ENCODE peak calls at places on chromosomes 5 and 9, in ten cellular contexts. M is endothelial cell, Q is breast epithelium, I is Peyer's patch, S is fibroblast of pulmonary artery, N is brain microvascular endothelial cell, J is cardiac fibroblast, Z is mucosa of descending colon, X is progenitor cell of endocrine pancreas, P is GM12878. C is an unnamed sample.

GRCh38 chr5:176899296-176899891 is at the start of gene HK3:
- DNase-seq in M (no peak), Q (no peak), I (no peak), S (no peak), N (no peak), J (no peak), Z (peak), X (no peak), P (no peak), C (no peak)

GRCh38 chr9:118991366-118992285 is 377.6 kb downstream of the BRINP1 start:
- DNase-seq in M (no peak), Q (no peak), I (no peak), S (no peak), N (no peak), J (no peak), Z (no peak), X (no peak), P (no peak), C (no peak)

GRCh38 chr9:130451509-130452388 is 7.0 kb downstream of the ASS1 start:
- DNase-seq in M (peak), Q (peak), I (peak), S (peak), N (peak), J (peak), Z (peak), X (no peak), P (no peak), C (no peak)

GRCh38 chr9:98369066-98369425 is 113.6 kb upstream of the TBC1D2 start:
- DNase-seq in M (no peak), Q (no peak), I (no peak), S (no peak), N (no peak), J (no peak), Z (no peak), X (no peak), P (no peak), C (no peak)

GRCh38 chr9:96048116-96048953 is 172.8 kb downstream of the ERCC6L2 start:
- DNase-seq in M (no peak), Q (no peak), I (no peak), S (peak), N (no peak), J (peak), Z (no peak), X (peak), P (no peak), C (no peak)

GRCh38 chr5:122933926-122934325 is 88.5 kb downstream of the SNX24 start:
- DNase-seq in M (no peak), Q (no peak), I (no peak), S (no peak), N (no peak), J (no peak), Z (no peak), X (no peak), P (no peak), C (no peak)

GRCh38 chr5:129972774-129973173 is 68.5 kb downstream of the CHSY3 start:
- DNase-seq in M (no peak), Q (no peak), I (no peak), S (no peak), N (no peak), J (no peak), Z (no peak), X (no peak), P (no peak), C (no peak)

GRCh38 chr9:91421022-91421765 is 2.4 kb downstream of the NFIL3 start:
- DNase-seq in M (peak), Q (no peak), I (peak), S (peak), N (peak), J (peak), Z (peak), X (peak), P (no peak), C (no peak)

GRCh38 chr5:139394123-139394653 is 716 bp downstream of the PROB1 start:
- DNase-seq in M (peak), Q (no peak), I (no peak), S (no peak), N (no peak), J (peak), Z (peak), X (peak), P (no peak), C (no peak)

GRCh38 chr5:13505326-13505725 is 439.2 kb downstream of the DNAH5 start:
- DNase-seq in M (no peak), Q (no peak), I (no peak), S (no peak), N (no peak), J (no peak), Z (no peak), X (no peak), P (no peak), C (no peak)

GRCh38 chr9:35910613-35911488 is 1.6 kb downstream of the SPAAR start:
- DNase-seq in M (peak), Q (no peak), I (peak), S (peak), N (peak), J (peak), Z (peak), X (no peak), P (no peak), C (no peak)

GRCh38 chr5:39257554-39257953 is 38.2 kb upstream of the FYB1 start:
- DNase-seq in M (no peak), Q (no peak), I (no peak), S (no peak), N (no peak), J (no peak), Z (no peak), X (no peak), P (no peak), C (no peak)

GRCh38 chr5:165196961-165197360 is 1691.5 kb downstream of the MAT2B start:
- DNase-seq in M (no peak), Q (no peak), I (no peak), S (no peak), N (no peak), J (no peak), Z (no peak), X (no peak), P (no peak), C (no peak)

GRCh38 chr5:151724360-151724759 is 34.1 kb downstream of the ATOX1 start:
- DNase-seq in M (no peak), Q (no peak), I (no peak), S (no peak), N (no peak), J (no peak), Z (no peak), X (no peak), P (no peak), C (no peak)

GRCh38 chr5:74414228-74414627 is 226.3 kb downstream of the ENC1 start:
- DNase-seq in M (no peak), Q (no peak), I (no peak), S (no peak), N (no peak), J (no peak), Z (no peak), X (no peak), P (no peak), C (no peak)

GRCh38 chr5:110909950-110910349 is 161.6 kb upstream of the TSLP start:
- DNase-seq in M (no peak), Q (no peak), I (no peak), S (peak), N (no peak), J (peak), Z (no peak), X (no peak), P (no peak), C (no peak)

GRCh38 chr5:24226492-24226891 is 418.3 kb downstream of the CDH10 start:
- DNase-seq in M (no peak), Q (no peak), I (no peak), S (peak), N (no peak), J (peak), Z (peak), X (no peak), P (no peak), C (no peak)

GRCh38 chr5:37902323-37902722 is 62.5 kb upstream of the GDNF start:
- DNase-seq in M (no peak), Q (no peak), I (no peak), S (no peak), N (no peak), J (no peak), Z (no peak), X (no peak), P (no peak), C (no peak)

GRCh38 chr9:88339322-88339721 is 48.9 kb upstream of the SPIN1 start:
- DNase-seq in M (no peak), Q (no peak), I (no peak), S (no peak), N (no peak), J (no peak), Z (no peak), X (no peak), P (no peak), C (no peak)

DNA sequence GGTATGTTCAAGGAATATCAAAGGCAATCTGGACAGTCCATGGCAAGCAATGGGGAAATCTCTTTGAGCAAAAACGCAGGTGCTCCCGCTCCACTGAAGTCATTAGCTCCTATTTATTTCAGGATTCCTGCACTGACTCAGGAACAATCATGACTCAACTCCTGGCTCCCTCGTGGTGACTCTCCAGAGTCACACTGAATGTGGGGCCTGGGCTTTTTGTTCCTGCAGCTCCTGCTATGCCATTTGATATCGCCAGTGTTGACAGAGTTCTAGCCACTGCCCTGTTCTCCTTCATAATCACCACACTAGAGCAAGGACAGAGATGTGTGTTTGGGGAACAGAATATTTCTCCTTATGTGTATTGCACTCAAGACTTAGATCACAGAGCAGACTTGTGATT is 187.2 kb upstream of the ZNF462 start:
- DNase-seq in M (no peak), Q (no peak), I (no peak), S (no peak), N (no peak), J (no peak), Z (no peak), X (no peak), P (no peak), C (no peak)
- TF ChIP-seq CTCF in M (no peak), Q (no peak), I (no peak), S (no peak), N (no peak), J (no peak), Z (no peak), X (no peak), P (no peak), C (no peak)

GRCh38 chr5:56815657-56816545 is 552 bp downstream of the MAP3K1 start:
- DNase-seq in M (peak), Q (no peak), I (peak), S (peak), N (no peak), J (no peak), Z (peak), X (peak), P (no peak), C (no peak)

GRCh38 chr5:56817306-56817986 is 2.1 kb downstream of the MAP3K1 start:
- DNase-seq in M (no peak), Q (no peak), I (no peak), S (no peak), N (no peak), J (peak), Z (no peak), X (no peak), P (no peak), C (no peak)

GRCh38 chr5:56814963-56815656 is at the start of gene MAP3K1:
- DNase-seq in M (peak), Q (peak), I (peak), S (peak), N (peak), J (peak), Z (peak), X (peak), P (no peak), C (no peak)

GRCh38 chr5:56818409-56819026 is 3.2 kb downstream of the MAP3K1 start:
- DNase-seq in M (no peak), Q (no peak), I (no peak), S (peak), N (peak), J (peak), Z (no peak), X (no peak), P (no peak), C (no peak)

DNA sequence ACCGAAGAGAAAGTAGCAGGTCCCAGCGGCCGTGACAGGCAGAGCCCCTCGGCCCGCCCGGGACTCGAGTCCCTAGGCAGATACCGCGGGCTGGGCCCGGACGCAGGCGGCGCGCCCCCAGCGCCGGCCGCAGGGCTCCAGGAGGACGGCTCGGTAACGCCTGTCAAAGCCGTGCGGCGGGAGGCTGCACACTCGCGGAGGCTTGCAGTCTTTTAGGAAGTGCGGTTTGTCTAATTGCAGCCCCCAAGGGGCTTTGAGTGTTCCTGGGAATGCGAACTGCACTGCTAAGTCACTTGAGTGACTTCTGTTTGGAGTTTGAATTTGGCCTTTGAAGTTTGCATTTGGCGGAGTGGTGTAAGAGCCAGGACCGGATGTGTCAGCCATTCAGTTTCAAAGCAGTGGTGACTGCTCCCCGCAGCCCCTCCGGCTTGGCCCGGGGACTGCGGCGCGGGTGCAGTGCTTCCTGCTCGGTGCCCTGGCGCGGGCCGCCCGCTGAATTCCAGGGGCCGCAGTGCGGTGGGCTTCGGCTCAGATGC is 1.3 kb downstream of the MAP3K1 start:
- DNase-seq in M (peak), Q (no peak), I (peak), S (peak), N (peak), J (peak), Z (peak), X (peak), P (no peak), C (no peak)
- TF ChIP-seq CTCF in M (no peak), Q (no peak), I (no peak), S (no peak), N (no peak), J (no peak), Z (no peak), X (no peak), P (no peak), C (no peak)

GRCh38 chr9:70557665-70558419 is 143.4 kb upstream of the KLF9 start:
- DNase-seq in M (no peak), Q (no peak), I (no peak), S (no peak), N (no peak), J (no peak), Z (no peak), X (no peak), P (peak), C (peak)
- TF ChIP-seq CTCF in M (no peak), Q (no peak), I (no peak), S (no peak), N (no peak), J (no peak), Z (no peak), X (no peak), P (no peak), C (no peak)

DNA sequence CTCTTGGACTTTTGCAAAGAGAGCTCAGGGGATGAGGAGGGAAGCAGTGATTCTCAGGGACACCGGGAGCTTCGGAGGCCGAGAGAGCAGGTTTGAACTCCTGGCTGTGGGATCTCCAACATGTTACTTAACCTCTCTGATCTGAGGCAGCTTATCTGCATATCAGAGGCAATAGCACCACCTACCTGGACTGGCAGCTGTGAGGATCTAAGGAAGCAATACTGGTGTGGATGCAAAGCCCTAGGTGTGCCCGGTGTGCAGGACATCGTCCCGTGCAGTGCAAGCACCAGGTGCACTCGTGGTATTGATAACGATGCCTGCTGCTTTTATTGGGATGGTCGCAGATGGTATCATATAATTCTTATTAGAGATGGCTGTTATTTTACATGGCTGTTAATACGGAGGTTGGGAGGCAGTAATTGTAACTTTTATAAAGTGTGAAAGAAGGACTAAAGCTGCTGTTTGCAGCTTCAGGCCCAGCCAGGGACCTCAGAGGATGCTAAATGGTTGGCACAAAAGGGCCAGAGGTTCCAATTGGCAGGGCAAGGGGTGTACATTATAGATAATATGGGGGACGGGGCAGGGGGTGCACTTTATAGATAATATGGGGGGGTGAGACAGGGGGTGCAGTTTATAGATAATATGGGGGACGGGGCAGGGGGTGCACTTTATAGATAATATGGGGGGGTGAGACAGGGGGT is 14.9 kb downstream of the COL5A1 start:
- DNase-seq in M (no peak), Q (no peak), I (no peak), S (no peak), N (no peak), J (no peak), Z (no peak), X (no peak), P (no peak), C (no peak)
- TF ChIP-seq CTCF in M (no peak), Q (no peak), I (no peak), S (no peak), N (peak), J (no peak), Z (no peak), X (no peak), P (no peak), C (no peak)

GRCh38 chr9:31124389-31124788 is 1260.1 kb upstream of the ACO1 start:
- DNase-seq in M (no peak), Q (no peak), I (no peak), S (no peak), N (no peak), J (no peak), Z (no peak), X (no peak), P (no peak), C (no peak)

GRCh38 chr9:31119882-31120481 is 1264.5 kb upstream of the ACO1 start:
- DNase-seq in M (peak), Q (no peak), I (no peak), S (peak), N (peak), J (peak), Z (peak), X (no peak), P (no peak), C (no peak)
- TF ChIP-seq CTCF in M (no peak), Q (peak), I (peak), S (peak), N (peak), J (peak), Z (no peak), X (peak), P (peak), C (peak)

C was measured in GM12864.